ENCODE peak calls at places on chromosomes 7 and 10, in seven cellular contexts. F, K, J, N, Y, I and V are unnamed samples.

GRCh38 chr10:4081691-4082111 is 296.7 kb upstream of the KLF6 start:
- DNase-seq in F (no peak), K (no peak), J (peak; percentile 64), N (no peak), Y (peak; percentile 86), I (no peak), V (no peak)

GRCh38 chr10:21055339-21056135 is 158.4 kb upstream of the NEBL start:
- DNase-seq in F (no peak), K (no peak), J (no peak), N (no peak), Y (no peak), I (no peak), V (no peak)

GRCh38 chr10:117933036-117933435 is 113.7 kb downstream of the RAB11FIP2 start:
- DNase-seq in F (peak; percentile 73), K (no peak), J (no peak), N (no peak), Y (no peak), I (no peak), V (no peak)

GRCh38 chr10:115355162-115355760 is 262.1 kb downstream of the ATRNL1 start:
- DNase-seq in F (peak; percentile 75), K (no peak), J (no peak), N (no peak), Y (peak; percentile 48), I (peak; percentile 47), V (no peak)

GRCh38 chr7:131254211-131254610 is 73.5 kb upstream of the MKLN1 start:
- DNase-seq in F (peak; percentile 73), K (no peak), J (no peak), N (no peak), Y (no peak), I (no peak), V (no peak)

GRCh38 chr7:133376514-133376913 is 123.6 kb downstream of the EXOC4 start:
- DNase-seq in F (no peak), K (no peak), J (no peak), N (no peak), Y (no peak), I (no peak), V (peak; percentile 36)

GRCh38 chr7:90425376-90425775 is 22.1 kb downstream of the CLDN12 start:
- DNase-seq in F (peak; percentile 33), K (no peak), J (no peak), N (no peak), Y (no peak), I (no peak), V (no peak)

GRCh38 chr7:55971045-55971444 is 6.7 kb downstream of the NIPSNAP2 start:
- DNase-seq in F (no peak), K (no peak), J (no peak), N (no peak), Y (no peak), I (no peak), V (peak; percentile 62)

GRCh38 chr7:74481458-74482324 is 28.0 kb downstream of the GTF2IRD1 start:
- DNase-seq in F (no peak), K (no peak), J (no peak), N (no peak), Y (no peak), I (no peak), V (peak; percentile 63)

GRCh38 chr10:100129424-100129823 is 47.8 kb upstream of the CPN1 start:
- DNase-seq in F (no peak), K (no peak), J (no peak), N (no peak), Y (no peak), I (no peak), V (no peak)

GRCh38 chr7:27435461-27435860 is 192.9 kb downstream of the EVX1 start:
- DNase-seq in F (peak; percentile 73), K (no peak), J (no peak), N (no peak), Y (no peak), I (no peak), V (no peak)

GRCh38 chr10:78178940-78179339 is 145.3 kb downstream of the RPS24 start:
- DNase-seq in F (peak; percentile 38), K (no peak), J (no peak), N (no peak), Y (peak; percentile 49), I (no peak), V (no peak)

GRCh38 chr7:1234794-1235500 is 2.3 kb downstream of the UNCX start:
- DNase-seq in F (no peak), K (no peak), J (peak; percentile 33), N (no peak), Y (no peak), I (peak; percentile 66), V (no peak)

GRCh38 chr7:96337519-96337918 is 15.6 kb upstream of the SLC25A13 start:
- DNase-seq in F (peak; percentile 28), K (no peak), J (no peak), N (no peak), Y (peak; percentile 30), I (no peak), V (no peak)

GRCh38 chr10:84902549-84902948 is 574.2 kb downstream of the CCSER2 start:
- DNase-seq in F (no peak), K (no peak), J (no peak), N (no peak), Y (no peak), I (no peak), V (no peak)

GRCh38 chr7:99404235-99404976 is 4.0 kb downstream of the PDAP1 start:
- DNase-seq in F (peak; percentile 43), K (no peak), J (no peak), N (no peak), Y (peak; percentile 57), I (no peak), V (no peak)

GRCh38 chr10:122707535-122707934 is 7.9 kb upstream of the C10orf120 start:
- DNase-seq in F (no peak), K (no peak), J (no peak), N (no peak), Y (no peak), I (no peak), V (no peak)

GRCh38 chr10:14667270-14667669 is 107.4 kb downstream of the FAM107B start:
- DNase-seq in F (no peak), K (no peak), J (no peak), N (no peak), Y (no peak), I (no peak), V (no peak)

GRCh38 chr10:79331226-79331625 is 16.0 kb upstream of the PPIF start:
- DNase-seq in F (no peak), K (peak; percentile 67), J (no peak), N (no peak), Y (no peak), I (no peak), V (no peak)

GRCh38 chr7:116122972-116123595 is 87.3 kb upstream of the TES start:
- DNase-seq in F (peak; percentile 65), K (no peak), J (no peak), N (no peak), Y (peak; percentile 81), I (no peak), V (no peak)